ENCODE peak calls at places on chromosomes 12 and 14, in eight cellular contexts. One of them, this sample, is unnamed.

GRCh38 chr14:77241955-77242354 is 29.1 kb downstream of the NGB start:
- DNase-seq in GM23338: no peak
- DNase-seq in IMR-90: no peak
- DNase-seq in PC-3: peak
- DNase-seq in H9: no peak
- DNase-seq in fibroblast of lung: no peak
- DNase-seq in PC-9: no peak
- DNase-seq in astrocyte: no peak
- DNase-seq in this sample: no peak

GRCh38 chr12:124514996-124515932 is 52.1 kb downstream of the NCOR2 start:
- DNase-seq in GM23338: no peak
- DNase-seq in IMR-90: no peak
- DNase-seq in PC-3: no peak
- DNase-seq in H9: no peak
- DNase-seq in fibroblast of lung: no peak
- DNase-seq in PC-9: no peak
- DNase-seq in astrocyte: no peak
- DNase-seq in this sample: no peak

GRCh38 chr14:87628129-87628528 is 364.9 kb downstream of the GALC start:
- DNase-seq in GM23338: peak
- DNase-seq in IMR-90: peak
- DNase-seq in PC-3: no peak
- DNase-seq in H9: no peak
- DNase-seq in fibroblast of lung: peak
- DNase-seq in PC-9: no peak
- DNase-seq in astrocyte: peak
- DNase-seq in this sample: no peak

GRCh38 chr14:32821989-32822653 is 116.6 kb upstream of the NPAS3 start:
- DNase-seq in GM23338: no peak
- DNase-seq in IMR-90: peak
- DNase-seq in PC-3: peak
- DNase-seq in H9: no peak
- DNase-seq in fibroblast of lung: peak
- DNase-seq in PC-9: no peak
- DNase-seq in astrocyte: peak
- DNase-seq in this sample: no peak

GRCh38 chr14:29898470-29898869 is 29.2 kb downstream of the PRKD1 start:
- DNase-seq in GM23338: no peak
- DNase-seq in IMR-90: no peak
- DNase-seq in PC-3: no peak
- DNase-seq in H9: no peak
- DNase-seq in fibroblast of lung: no peak
- DNase-seq in PC-9: no peak
- DNase-seq in astrocyte: no peak
- DNase-seq in this sample: no peak

GRCh38 chr14:85191986-85192385 is 338.0 kb upstream of the FLRT2 start:
- DNase-seq in GM23338: no peak
- DNase-seq in IMR-90: no peak
- DNase-seq in PC-3: no peak
- DNase-seq in H9: no peak
- DNase-seq in fibroblast of lung: no peak
- DNase-seq in PC-9: no peak
- DNase-seq in astrocyte: no peak
- DNase-seq in this sample: no peak

GRCh38 chr12:124508323-124509096 is 58.9 kb downstream of the NCOR2 start:
- DNase-seq in GM23338: no peak
- DNase-seq in IMR-90: peak
- DNase-seq in PC-3: no peak
- DNase-seq in H9: no peak
- DNase-seq in fibroblast of lung: peak
- DNase-seq in PC-9: no peak
- DNase-seq in astrocyte: peak
- DNase-seq in this sample: no peak

GRCh38 chr14:105485720-105486332 is 860 bp upstream of the CRIP1 start:
- DNase-seq in GM23338: peak
- DNase-seq in IMR-90: no peak
- DNase-seq in PC-3: peak
- DNase-seq in H9: peak
- DNase-seq in fibroblast of lung: no peak
- DNase-seq in PC-9: peak
- DNase-seq in astrocyte: no peak
- DNase-seq in this sample: no peak

GRCh38 chr14:51004801-51005526 is 60.7 kb upstream of the PYGL start:
- DNase-seq in GM23338: no peak
- DNase-seq in IMR-90: peak
- DNase-seq in PC-3: peak
- DNase-seq in H9: no peak
- DNase-seq in fibroblast of lung: peak
- DNase-seq in PC-9: no peak
- DNase-seq in astrocyte: peak
- DNase-seq in this sample: no peak

GRCh38 chr14:78131201-78131600 is 39.0 kb upstream of the NRXN3 start:
- DNase-seq in GM23338: no peak
- DNase-seq in IMR-90: no peak
- DNase-seq in PC-3: no peak
- DNase-seq in H9: no peak
- DNase-seq in fibroblast of lung: no peak
- DNase-seq in PC-9: no peak
- DNase-seq in astrocyte: no peak
- DNase-seq in this sample: no peak

GRCh38 chr14:32560213-32560857 is 231.2 kb downstream of the AKAP6 start:
- DNase-seq in GM23338: peak
- DNase-seq in IMR-90: peak
- DNase-seq in PC-3: peak
- DNase-seq in H9: peak
- DNase-seq in fibroblast of lung: peak
- DNase-seq in PC-9: peak
- DNase-seq in astrocyte: peak
- DNase-seq in this sample: peak

GRCh38 chr12:70052931-70053497 is 190.2 kb upstream of the CNOT2 start:
- DNase-seq in GM23338: no peak
- DNase-seq in IMR-90: peak
- DNase-seq in PC-3: peak
- DNase-seq in H9: no peak
- DNase-seq in fibroblast of lung: peak
- DNase-seq in PC-9: peak
- DNase-seq in astrocyte: peak
- DNase-seq in this sample: no peak

GRCh38 chr14:51568366-51568765 is 83.3 kb upstream of the FRMD6 start:
- DNase-seq in GM23338: no peak
- DNase-seq in IMR-90: no peak
- DNase-seq in PC-3: no peak
- DNase-seq in H9: no peak
- DNase-seq in fibroblast of lung: no peak
- DNase-seq in PC-9: no peak
- DNase-seq in astrocyte: no peak
- DNase-seq in this sample: no peak

GRCh38 chr12:5244513-5244972 is 187.4 kb upstream of the NTF3 start:
- DNase-seq in GM23338: peak
- DNase-seq in IMR-90: no peak
- DNase-seq in PC-3: no peak
- DNase-seq in H9: peak
- DNase-seq in fibroblast of lung: no peak
- DNase-seq in PC-9: no peak
- DNase-seq in astrocyte: no peak
- DNase-seq in this sample: no peak

GRCh38 chr12:114710151-114710550 is 26.2 kb upstream of the TBX3 start:
- DNase-seq in GM23338: no peak
- DNase-seq in IMR-90: no peak
- DNase-seq in PC-3: no peak
- DNase-seq in H9: no peak
- DNase-seq in fibroblast of lung: no peak
- DNase-seq in PC-9: no peak
- DNase-seq in astrocyte: no peak
- DNase-seq in this sample: no peak

GRCh38 chr12:21456291-21456780 is 18.9 kb downstream of the PYROXD1 start:
- DNase-seq in GM23338: no peak
- DNase-seq in IMR-90: no peak
- DNase-seq in PC-3: peak
- DNase-seq in H9: no peak
- DNase-seq in fibroblast of lung: no peak
- DNase-seq in PC-9: no peak
- DNase-seq in astrocyte: no peak
- DNase-seq in this sample: no peak

GRCh38 chr14:35213869-35214387 is 78.3 kb upstream of the PSMA6 start:
- DNase-seq in GM23338: no peak
- DNase-seq in IMR-90: peak
- DNase-seq in PC-3: peak
- DNase-seq in H9: no peak
- DNase-seq in fibroblast of lung: peak
- DNase-seq in PC-9: peak
- DNase-seq in astrocyte: peak
- DNase-seq in this sample: peak

GRCh38 chr12:120116792-120117651 is 469 bp upstream of the RAB35 start:
- DNase-seq in GM23338: peak
- DNase-seq in IMR-90: peak
- DNase-seq in PC-3: peak
- DNase-seq in H9: peak
- DNase-seq in fibroblast of lung: peak
- DNase-seq in PC-9: peak
- DNase-seq in astrocyte: no peak
- DNase-seq in this sample: peak

GRCh38 chr12:12983420-12984035 is 16.5 kb downstream of the HEBP1 start:
- DNase-seq in GM23338: peak
- DNase-seq in IMR-90: peak
- DNase-seq in PC-3: peak
- DNase-seq in H9: no peak
- DNase-seq in fibroblast of lung: peak
- DNase-seq in PC-9: peak
- DNase-seq in astrocyte: peak
- DNase-seq in this sample: no peak

GRCh38 chr14:74826574-74826973 is 49.4 kb downstream of the PROX2 start:
- DNase-seq in GM23338: peak
- DNase-seq in IMR-90: no peak
- DNase-seq in PC-3: no peak
- DNase-seq in H9: peak
- DNase-seq in fibroblast of lung: no peak
- DNase-seq in PC-9: no peak
- DNase-seq in astrocyte: no peak
- DNase-seq in this sample: no peak

GRCh38 chr14:74825008-74825407 is 50.9 kb downstream of the PROX2 start:
- DNase-seq in GM23338: no peak
- DNase-seq in IMR-90: peak
- DNase-seq in PC-3: no peak
- DNase-seq in H9: no peak
- DNase-seq in fibroblast of lung: peak
- DNase-seq in PC-9: no peak
- DNase-seq in astrocyte: peak
- DNase-seq in this sample: no peak

GRCh38 chr14:74834682-74835392 is 41.1 kb downstream of the PROX2 start:
- DNase-seq in GM23338: no peak
- DNase-seq in IMR-90: peak
- DNase-seq in PC-3: no peak
- DNase-seq in H9: no peak
- DNase-seq in fibroblast of lung: peak
- DNase-seq in PC-9: no peak
- DNase-seq in astrocyte: peak
- DNase-seq in this sample: no peak

DNA sequence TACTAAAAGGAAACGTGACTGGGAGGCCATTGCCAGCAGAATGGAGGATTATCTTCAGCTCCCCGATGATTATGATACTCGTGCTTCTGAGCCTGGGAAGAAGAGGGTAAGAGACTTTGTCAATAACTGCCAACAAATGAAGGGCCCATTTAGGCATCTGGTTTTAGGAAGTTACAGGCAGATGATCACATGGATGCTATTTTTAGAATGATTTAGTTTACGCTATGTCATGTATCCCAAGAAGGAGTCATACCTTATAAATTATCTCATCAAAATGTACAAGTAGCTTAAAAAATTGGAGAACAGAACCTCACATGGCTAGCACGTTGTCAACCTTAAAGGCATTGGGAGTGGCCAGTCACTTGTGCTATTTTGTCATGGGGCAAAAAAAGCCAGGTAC is 46.7 kb downstream of the PROX2 start:
- DNase-seq in GM23338: no peak
- DNase-seq in IMR-90: no peak
- DNase-seq in PC-3: no peak
- DNase-seq in H9: no peak
- DNase-seq in fibroblast of lung: no peak
- DNase-seq in PC-9: no peak
- DNase-seq in astrocyte: no peak
- DNase-seq in this sample: no peak
- H3K27ac ChIP-seq in GM23338: no peak
- H3K27ac ChIP-seq in IMR-90: no peak
- H3K27ac ChIP-seq in PC-3: no peak
- H3K27ac ChIP-seq in H9: no peak
- H3K27ac ChIP-seq in fibroblast of lung: peak
- H3K27ac ChIP-seq in PC-9: no peak
- H3K27ac ChIP-seq in astrocyte: no peak
- H3K27ac ChIP-seq in this sample: no peak

GRCh38 chr12:108995370-108995992 is 25.4 kb downstream of the SVOP start:
- DNase-seq in GM23338: no peak
- DNase-seq in IMR-90: no peak
- DNase-seq in PC-3: no peak
- DNase-seq in H9: no peak
- DNase-seq in fibroblast of lung: no peak
- DNase-seq in PC-9: no peak
- DNase-seq in astrocyte: no peak
- DNase-seq in this sample: no peak

GRCh38 chr12:108996320-108996719 is 24.5 kb downstream of the SVOP start:
- DNase-seq in GM23338: no peak
- DNase-seq in IMR-90: no peak
- DNase-seq in PC-3: no peak
- DNase-seq in H9: no peak
- DNase-seq in fibroblast of lung: no peak
- DNase-seq in PC-9: no peak
- DNase-seq in astrocyte: no peak
- DNase-seq in this sample: no peak
- TF ChIP-seq CTCF in GM23338: no peak
- TF ChIP-seq CTCF in IMR-90: no peak
- TF ChIP-seq CTCF in PC-3: no peak
- TF ChIP-seq CTCF in H9: no peak
- TF ChIP-seq CTCF in fibroblast of lung: no peak
- TF ChIP-seq CTCF in PC-9: no peak
- TF ChIP-seq CTCF in astrocyte: no peak
- TF ChIP-seq CTCF in this sample: no peak

GRCh38 chr14:62001988-62002387 is 239.8 kb downstream of the SNAPC1 start:
- DNase-seq in GM23338: no peak
- DNase-seq in IMR-90: no peak
- DNase-seq in PC-3: peak
- DNase-seq in H9: no peak
- DNase-seq in fibroblast of lung: no peak
- DNase-seq in PC-9: no peak
- DNase-seq in astrocyte: no peak
- DNase-seq in this sample: no peak
- H2AFZ ChIP-seq in GM23338: no peak
- H2AFZ ChIP-seq in IMR-90: no peak
- H2AFZ ChIP-seq in PC-3: no peak
- H2AFZ ChIP-seq in H9: no peak
- H2AFZ ChIP-seq in fibroblast of lung: no peak
- H2AFZ ChIP-seq in PC-9: no peak
- H2AFZ ChIP-seq in astrocyte: no peak
- H2AFZ ChIP-seq in this sample: peak

GRCh38 chr12:27163894-27164293 is 80.2 kb upstream of the STK38L start:
- DNase-seq in GM23338: no peak
- DNase-seq in IMR-90: no peak
- DNase-seq in PC-3: no peak
- DNase-seq in H9: no peak
- DNase-seq in fibroblast of lung: no peak
- DNase-seq in PC-9: no peak
- DNase-seq in astrocyte: no peak
- DNase-seq in this sample: no peak
- H3K27ac ChIP-seq in GM23338: no peak
- H3K27ac ChIP-seq in IMR-90: no peak
- H3K27ac ChIP-seq in PC-3: no peak
- H3K27ac ChIP-seq in H9: no peak
- H3K27ac ChIP-seq in fibroblast of lung: no peak
- H3K27ac ChIP-seq in PC-9: no peak
- H3K27ac ChIP-seq in astrocyte: no peak
- H3K27ac ChIP-seq in this sample: no peak

GRCh38 chr14:90447720-90448497 is 51.1 kb downstream of the CALM1 start:
- DNase-seq in GM23338: no peak
- DNase-seq in IMR-90: no peak
- DNase-seq in PC-3: no peak
- DNase-seq in H9: no peak
- DNase-seq in fibroblast of lung: no peak
- DNase-seq in PC-9: no peak
- DNase-seq in astrocyte: no peak
- DNase-seq in this sample: no peak
- TF ChIP-seq CTCF in GM23338: peak
- TF ChIP-seq CTCF in IMR-90: no peak
- TF ChIP-seq CTCF in PC-3: peak
- TF ChIP-seq CTCF in H9: peak
- TF ChIP-seq CTCF in fibroblast of lung: no peak
- TF ChIP-seq CTCF in PC-9: no peak
- TF ChIP-seq CTCF in astrocyte: no peak
- TF ChIP-seq CTCF in this sample: no peak

This sample was measured in keratinocyte.